ENCODE peak calls at places on chromosomes 11 and 22, in six cellular contexts. A, K, V, T, H and C are unnamed samples.

GRCh38 chr22:23193882-23194281 is 13.6 kb downstream of the BCR start:
- DNase-seq in H (no peak), T (no peak), V (no peak), A (no peak), K (no peak), C (no peak)

GRCh38 chr11:105861225-105861624 is 160.8 kb downstream of the MSANTD4 start:
- DNase-seq in H (no peak), A (no peak), V (no peak), T (no peak), K (no peak), C (peak)

GRCh38 chr11:73185680-73186293 is 32.3 kb upstream of the P2RY2 start:
- DNase-seq in A (no peak), T (no peak), H (no peak), K (no peak), V (no peak), C (no peak)

GRCh38 chr11:119338318-119338890 is 2.3 kb downstream of the C1QTNF5 start:
- DNase-seq in T (peak), V (no peak), K (peak), H (peak), A (peak), C (peak)

GRCh38 chr11:48050304-48050703 is 69.9 kb downstream of the PTPRJ start:
- DNase-seq in K (no peak), A (no peak), V (no peak), H (no peak), T (no peak), C (no peak)

GRCh38 chr11:130087294-130087926 is 17.7 kb downstream of the APLP2 start:
- DNase-seq in K (no peak), V (no peak), A (no peak), T (no peak), H (no peak), C (no peak)

GRCh38 chr11:76790251-76790650 is 7.1 kb downstream of the TSKU start:
- DNase-seq in T (no peak), V (no peak), K (no peak), H (no peak), A (no peak), C (no peak)

GRCh38 chr11:1047576-1048156 is 11.1 kb upstream of the MUC6 start:
- DNase-seq in V (no peak), T (no peak), K (no peak), H (no peak), A (no peak), C (no peak)

GRCh38 chr11:118622376-118623290 is 15.2 kb downstream of the PHLDB1 start:
- DNase-seq in A (no peak), V (no peak), K (peak), H (no peak), T (peak), C (peak)

GRCh38 chr11:62398011-62398994 is 20.5 kb upstream of the SCGB1A1 start:
- DNase-seq in A (peak), V (no peak), K (no peak), H (no peak), T (no peak), C (no peak)